ENCODE peak calls at places on chromosome 14, in five cellular contexts. R is psoas muscle; D is CD8-positive, alpha-beta T cell; L is sigmoid colon; K is Peyer's patch. V is an unnamed sample. For H3K9me3, the result is how much of the 10 kb centered on the place peaks cover.

GRCh38 chr14:91036741-91037469 is 23.5 kb downstream of the RPS6KA5 start:
- DNase-seq in R (no peak), D (no peak), L (no peak), K (no peak), V (no peak)

GRCh38 chr14:63275611-63276010 is 43.1 kb downstream of the GPHB5 start:
- DNase-seq in R (no peak), D (no peak), L (no peak), K (no peak), V (no peak)

GRCh38 chr14:99356031-99356430 is 84.0 kb upstream of the BCL11B start:
- DNase-seq in R (no peak), D (no peak), L (no peak), K (no peak), V (no peak)

GRCh38 chr14:84825481-84825880 is 704.5 kb upstream of the FLRT2 start:
- DNase-seq in R (no peak), D (no peak), L (no peak), K (no peak), V (no peak)

GRCh38 chr14:35940291-35940690 is 114.2 kb downstream of the BRMS1L start:
- DNase-seq in R (no peak), D (no peak), L (no peak), K (no peak), V (no peak)

GRCh38 chr14:101380512-101380911 is 180.8 kb upstream of the DIO3 start:
- DNase-seq in R (no peak), D (no peak), L (no peak), K (no peak), V (no peak)

GRCh38 chr14:59161571-59162175 is 26.8 kb upstream of the DAAM1 start:
- DNase-seq in R (peak), D (no peak), L (no peak), K (no peak), V (no peak)

GRCh38 chr14:92577321-92577742 is 63.8 kb downstream of the RIN3 start:
- DNase-seq in R (no peak), D (peak), L (no peak), K (peak), V (no peak)

GRCh38 chr14:69049675-69050074 is 70.6 kb upstream of the ACTN1 start:
- DNase-seq in R (no peak), D (no peak), L (peak), K (no peak), V (no peak)

GRCh38 chr14:51328089-51328941 is 88.3 kb downstream of the TMX1 start:
- DNase-seq in R (no peak), D (no peak), L (no peak), K (no peak), V (no peak)

GRCh38 chr14:55102141-55102547 is 26.9 kb upstream of the LGALS3 start:
- DNase-seq in R (peak), D (peak), L (peak), K (peak), V (no peak)

GRCh38 chr14:53942970-53943750 is 13.5 kb downstream of the BMP4 start:
- DNase-seq in R (no peak), D (no peak), L (no peak), K (no peak), V (no peak)

GRCh38 chr14:105255021-105255507 is 6.7 kb downstream of the BTBD6 start:
- DNase-seq in R (peak), D (no peak), L (no peak), K (no peak), V (no peak)

GRCh38 chr14:57464013-57464730 is 29.5 kb downstream of the CCDC198 start:
- DNase-seq in R (no peak), D (no peak), L (no peak), K (no peak), V (no peak)

GRCh38 chr14:100137173-100137572 is 22.3 kb downstream of the DEGS2 start:
- DNase-seq in R (no peak), D (no peak), L (no peak), K (no peak), V (no peak)

GRCh38 chr14:69625299-69626131 is 14.1 kb downstream of the SUSD6 start:
- DNase-seq in R (peak), D (peak), L (peak), K (peak), V (peak)

GRCh38 chr14:36317650-36318049 is 2.8 kb downstream of the MBIP start:
- DNase-seq in R (no peak), D (no peak), L (no peak), K (no peak), V (no peak)

GRCh38 chr14:101634453-101635237 is 73.3 kb downstream of the DIO3 start:
- DNase-seq in R (no peak), D (no peak), L (no peak), K (no peak), V (no peak)

GRCh38 chr14:53458368-53458814 is 305.3 kb upstream of the DDHD1 start:
- DNase-seq in R (no peak), D (no peak), L (no peak), K (no peak), V (no peak)

GRCh38 chr14:58574623-58575022 is 63.1 kb upstream of the DACT1 start:
- DNase-seq in R (no peak), D (no peak), L (no peak), K (no peak), V (no peak)

GRCh38 chr14:77601846-77602609 is 14.4 kb downstream of the SPTLC2 start:
- DNase-seq in R (no peak), D (no peak), L (no peak), K (no peak), V (no peak)

GRCh38 chr14:77603031-77603430 is 13.4 kb downstream of the SPTLC2 start:
- DNase-seq in R (no peak), D (no peak), L (no peak), K (no peak), V (no peak)

GRCh38 chr14:77605392-77605978 is 11.0 kb downstream of the SPTLC2 start:
- DNase-seq in R (no peak), D (no peak), L (no peak), K (no peak), V (no peak)

GRCh38 chr14:77599894-77600293 is 16.5 kb downstream of the SPTLC2 start:
- DNase-seq in R (no peak), D (no peak), L (no peak), K (no peak), V (no peak)

GRCh38 chr14:77603654-77604270 is 12.7 kb downstream of the SPTLC2 start:
- DNase-seq in R (peak), D (no peak), L (no peak), K (peak), V (no peak)
- TF ChIP-seq CTCF in R (no peak), D (no peak), L (no peak), K (no peak), V (no peak)

GRCh38 chr14:37830271-37830670 is 234.8 kb downstream of the TTC6 start:
- DNase-seq in R (no peak), D (no peak), L (no peak), K (no peak), V (no peak)
- H3K9me3 ChIP-seq in R (under half), D (under half), L (under half), K (under half), V (under half)

GRCh38 chr14:73236157-73236556 is 1.1 kb upstream of the PAPLN start:
- DNase-seq in R (no peak), D (no peak), L (peak), K (no peak), V (no peak)

GRCh38 chr14:73237786-73238261 is 518 bp downstream of the PAPLN start:
- DNase-seq in R (no peak), D (no peak), L (peak), K (no peak), V (no peak)

GRCh38 chr14:73235531-73236155 is 1.7 kb upstream of the PAPLN start:
- DNase-seq in R (peak), D (no peak), L (peak), K (no peak), V (no peak)

GRCh38 chr14:73237219-73237785 is at the start of gene PAPLN:
- DNase-seq in R (peak), D (no peak), L (peak), K (no peak), V (no peak)

GRCh38 chr14:73236752-73237218 is 521 bp upstream of the PAPLN start:
- DNase-seq in R (no peak), D (no peak), L (no peak), K (no peak), V (no peak)
- H3K4me3 ChIP-seq in R (peak), D (no peak), L (no peak), K (no peak), V (peak)

GRCh38 chr14:64293976-64294671 is at the start of gene ESR2:
- DNase-seq in R (peak), D (peak), L (no peak), K (peak), V (no peak)
- TF ChIP-seq CTCF in R (peak), D (no peak), L (no peak), K (peak), V (peak)

GRCh38 chr14:26833777-26834176 is 235.9 kb upstream of the NOVA1 start:
- DNase-seq in R (no peak), D (no peak), L (no peak), K (no peak), V (no peak)
- H3K9me3 ChIP-seq in R (under half), D (under half), L (under half), K (under half), V (under half)

GRCh38 chr14:88515499-88516221 is 39.1 kb downstream of the PTPN21 start:
- DNase-seq in R (no peak), D (no peak), L (no peak), K (no peak), V (no peak)

GRCh38 chr14:88521818-88522217 is 33.0 kb downstream of the PTPN21 start:
- DNase-seq in R (no peak), D (no peak), L (no peak), K (no peak), V (no peak)

GRCh38 chr14:88518592-88519512 is 36.0 kb downstream of the PTPN21 start:
- DNase-seq in R (no peak), D (no peak), L (no peak), K (no peak), V (no peak)

GRCh38 chr14:88519907-88520306 is 34.9 kb downstream of the PTPN21 start:
- DNase-seq in R (no peak), D (no peak), L (no peak), K (no peak), V (no peak)

DNA sequence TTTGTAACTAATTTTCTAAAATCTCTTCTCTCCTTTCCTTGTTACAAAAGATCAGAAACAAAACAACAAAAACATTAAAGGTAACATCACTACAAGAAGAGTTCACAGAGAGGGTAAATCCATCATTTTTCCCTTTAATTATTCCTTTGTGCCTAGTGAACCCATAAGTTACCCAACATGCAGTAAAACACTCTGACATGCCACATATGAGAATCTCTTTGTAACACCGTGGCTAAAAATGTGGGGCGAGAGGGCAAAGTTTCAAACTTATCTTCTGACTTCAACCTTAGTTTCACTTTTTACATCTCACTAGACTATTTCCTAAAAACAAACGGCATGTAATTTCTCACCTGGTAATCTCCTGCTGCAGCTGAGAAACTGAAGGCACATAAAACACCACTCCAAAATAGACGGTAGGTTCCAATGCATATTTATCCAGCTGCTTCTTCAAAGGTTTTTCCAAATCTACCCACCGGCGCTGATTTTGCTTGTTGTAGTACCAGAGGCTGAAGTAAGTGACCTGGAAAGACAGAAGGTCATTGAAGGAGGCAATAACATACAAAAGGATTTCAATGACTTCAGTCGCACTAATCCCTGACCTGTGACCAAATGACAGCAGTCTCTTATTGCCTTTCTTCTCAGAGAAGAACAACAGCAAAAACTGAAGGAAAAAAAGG is 37.9 kb downstream of the PTPN21 start:
- DNase-seq in R (no peak), D (no peak), L (no peak), K (no peak), V (no peak)
- H3K4me3 ChIP-seq in R (no peak), D (no peak), L (no peak), K (no peak), V (no peak)

GRCh38 chr14:42110167-42110566 is 503.5 kb downstream of the LRFN5 start:
- DNase-seq in R (no peak), D (no peak), L (no peak), K (no peak), V (no peak)
- TF ChIP-seq CTCF in R (no peak), D (no peak), L (peak), K (no peak), V (no peak)